ENCODE peak calls at places on chromosome X, in five cellular contexts. C is left lung, G is mammary epithelial cell, T is fibroblast of lung, X is uterus. Y is an unnamed sample.

GRCh38 chrX:44765556-44765955 is 78.3 kb upstream of the DUSP21 start:
- DNase-seq in C (no peak), G (no peak), T (no peak), X (no peak), Y (no peak)

GRCh38 chrX:38236901-38237615 is 16.4 kb upstream of the SRPX start:
- DNase-seq in C (no peak), G (no peak), T (no peak), X (no peak), Y (no peak)

GRCh38 chrX:115232933-115233496 is 881 bp downstream of the LRCH2 start:
- DNase-seq in C (no peak), G (no peak), T (no peak), X (no peak), Y (no peak)

GRCh38 chrX:102976793-102977495 is 39.9 kb downstream of the RAB40AL start:
- DNase-seq in C (no peak), G (peak; percentile 87), T (peak; percentile 0), X (no peak), Y (no peak)

GRCh38 chrX:71282514-71283408 is 674 bp upstream of the NONO start:
- DNase-seq in C (no peak), G (peak; percentile 47), T (no peak), X (no peak), Y (no peak)

GRCh38 chrX:47831788-47832187 is 4.9 kb upstream of the ZNF81 start:
- DNase-seq in C (peak; percentile 39), G (peak; percentile 21), T (peak; percentile 20), X (no peak), Y (peak; percentile 9)

GRCh38 chrX:36868592-36868991 is 139.6 kb upstream of the FAM47C start:
- DNase-seq in C (no peak), G (no peak), T (no peak), X (no peak), Y (no peak)

GRCh38 chrX:100731441-100732281 is at the start of gene SYTL4:
- DNase-seq in C (peak; percentile 33), G (no peak), T (no peak), X (peak; percentile 66), Y (no peak)

GRCh38 chrX:39309018-39309620 is 507.9 kb downstream of the MID1IP1 start:
- DNase-seq in C (no peak), G (peak; percentile 50), T (peak; percentile 0), X (peak; percentile 51), Y (no peak)

GRCh38 chrX:13033193-13033592 is 11.2 kb downstream of the FAM9C start:
- DNase-seq in C (no peak), G (no peak), T (peak; percentile 54), X (no peak), Y (no peak)

GRCh38 chrX:103254171-103254824 is 657 bp downstream of the TCEAL8 start:
- DNase-seq in C (peak; percentile 71), G (peak; percentile 51), T (peak; percentile 34), X (peak; percentile 40), Y (no peak)

GRCh38 chrX:112636951-112637541 is 42.7 kb downstream of the LHFPL1 start:
- DNase-seq in C (no peak), G (no peak), T (peak; percentile 57), X (no peak), Y (no peak)

GRCh38 chrX:100435726-100436125 is 25.7 kb upstream of the PCDH19 start:
- DNase-seq in C (no peak), G (no peak), T (no peak), X (no peak), Y (no peak)

GRCh38 chrX:71533850-71534515 is 1.1 kb downstream of the OGT start:
- DNase-seq in C (peak; percentile 44), G (peak; percentile 52), T (peak; percentile 56), X (peak; percentile 30), Y (no peak)

GRCh38 chrX:5730561-5730960 is 498.1 kb downstream of the NLGN4X start:
- DNase-seq in C (no peak), G (peak; percentile 37), T (no peak), X (no peak), Y (no peak)

GRCh38 chrX:72120798-72121197 is 10.9 kb downstream of the RTL5 start:
- DNase-seq in C (no peak), G (no peak), T (no peak), X (no peak), Y (no peak)

GRCh38 chrX:75038925-75039324 is 113.7 kb upstream of the NEXMIF start:
- DNase-seq in C (no peak), G (peak; percentile 1), T (peak; percentile 8), X (no peak), Y (no peak)

GRCh38 chrX:148134578-148134977 is 153.4 kb downstream of the FMR1NB start:
- DNase-seq in C (no peak), G (no peak), T (no peak), X (no peak), Y (no peak)

GRCh38 chrX:23048806-23049573 is 49.2 kb downstream of the DDX53 start:
- DNase-seq in C (no peak), G (no peak), T (no peak), X (no peak), Y (no peak)

GRCh38 chrX:6021316-6022091 is 207.2 kb downstream of the NLGN4X start:
- DNase-seq in C (no peak), G (peak; percentile 37), T (no peak), X (no peak), Y (peak; percentile 0)

GRCh38 chrX:112631892-112632291 is 47.8 kb downstream of the LHFPL1 start:
- DNase-seq in C (no peak), G (no peak), T (no peak), X (no peak), Y (no peak)

GRCh38 chrX:53476371-53476770 is 42.2 kb upstream of the HSD17B10 start:
- DNase-seq in C (no peak), G (peak; percentile 90), T (no peak), X (no peak), Y (no peak)

GRCh38 chrX:17964871-17965270 is 103.8 kb upstream of the RAI2 start:
- DNase-seq in C (no peak), G (no peak), T (peak; percentile 2), X (no peak), Y (no peak)

GRCh38 chrX:65926095-65927019 is 113.5 kb downstream of the VSIG4 start:
- DNase-seq in C (no peak), G (no peak), T (no peak), X (no peak), Y (no peak)

GRCh38 chrX:16869393-16870094 is 618 bp downstream of the RBBP7 start:
- DNase-seq in C (peak; percentile 34), G (peak; percentile 9), T (no peak), X (no peak), Y (no peak)

GRCh38 chrX:152530967-152531366 is 79.9 kb upstream of the GABRA3 start:
- DNase-seq in C (no peak), G (no peak), T (no peak), X (no peak), Y (no peak)

GRCh38 chrX:11953615-11954014 is 184.7 kb upstream of the FRMPD4 start:
- DNase-seq in C (no peak), G (peak; percentile 85), T (peak; percentile 11), X (no peak), Y (no peak)

DNA sequence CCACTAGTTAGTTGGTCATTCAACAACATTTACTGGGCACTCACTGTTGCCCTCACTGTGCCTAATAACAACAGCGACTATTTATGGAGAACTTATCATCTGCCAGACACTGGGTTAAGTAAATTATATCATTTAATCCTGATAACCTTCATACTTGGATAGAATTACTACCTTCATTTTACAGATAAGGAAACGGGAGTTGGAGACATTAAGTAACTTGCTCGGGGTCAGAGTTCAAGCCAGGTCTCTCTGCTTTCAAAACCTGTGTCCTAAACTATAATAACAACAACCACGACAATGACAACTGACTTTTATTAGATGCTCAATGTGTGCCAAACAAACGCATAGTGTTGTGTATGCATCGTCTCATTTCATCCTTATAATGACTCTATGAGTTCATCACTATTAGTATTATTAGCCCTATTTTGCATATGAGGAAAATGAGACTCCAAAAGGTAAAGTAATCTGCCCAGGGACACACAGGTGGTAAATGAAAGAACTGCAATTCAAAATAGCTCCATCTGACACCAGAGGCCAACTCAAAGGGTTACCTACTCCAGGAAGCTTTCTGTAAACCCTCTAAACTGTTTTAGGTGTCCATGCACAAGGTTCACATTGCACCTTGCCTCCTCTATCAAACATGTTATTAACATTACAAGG is 98.4 kb upstream of the ACSL4 start:
- DNase-seq in C (no peak), G (no peak), T (no peak), X (no peak), Y (no peak)
- H3K27ac ChIP-seq in C (peak overlapping the region; percentile 67), G (no peak overlapping the region), T (no peak overlapping the region), X (no peak overlapping the region), Y (no peak overlapping the region)

GRCh38 chrX:83185887-83186286 is 322.2 kb upstream of the POU3F4 start:
- DNase-seq in C (no peak), G (no peak), T (no peak), X (no peak), Y (no peak)

GRCh38 chrX:83185010-83185409 is 323.1 kb upstream of the POU3F4 start:
- DNase-seq in C (no peak), G (no peak), T (no peak), X (no peak), Y (no peak)

GRCh38 chrX:83186632-83187031 is 321.5 kb upstream of the POU3F4 start:
- DNase-seq in C (no peak), G (no peak), T (no peak), X (no peak), Y (no peak)
- H3K27ac ChIP-seq in C (no peak overlapping the region), G (no peak overlapping the region), T (no peak overlapping the region), X (no peak overlapping the region), Y (no peak overlapping the region)

DNA sequence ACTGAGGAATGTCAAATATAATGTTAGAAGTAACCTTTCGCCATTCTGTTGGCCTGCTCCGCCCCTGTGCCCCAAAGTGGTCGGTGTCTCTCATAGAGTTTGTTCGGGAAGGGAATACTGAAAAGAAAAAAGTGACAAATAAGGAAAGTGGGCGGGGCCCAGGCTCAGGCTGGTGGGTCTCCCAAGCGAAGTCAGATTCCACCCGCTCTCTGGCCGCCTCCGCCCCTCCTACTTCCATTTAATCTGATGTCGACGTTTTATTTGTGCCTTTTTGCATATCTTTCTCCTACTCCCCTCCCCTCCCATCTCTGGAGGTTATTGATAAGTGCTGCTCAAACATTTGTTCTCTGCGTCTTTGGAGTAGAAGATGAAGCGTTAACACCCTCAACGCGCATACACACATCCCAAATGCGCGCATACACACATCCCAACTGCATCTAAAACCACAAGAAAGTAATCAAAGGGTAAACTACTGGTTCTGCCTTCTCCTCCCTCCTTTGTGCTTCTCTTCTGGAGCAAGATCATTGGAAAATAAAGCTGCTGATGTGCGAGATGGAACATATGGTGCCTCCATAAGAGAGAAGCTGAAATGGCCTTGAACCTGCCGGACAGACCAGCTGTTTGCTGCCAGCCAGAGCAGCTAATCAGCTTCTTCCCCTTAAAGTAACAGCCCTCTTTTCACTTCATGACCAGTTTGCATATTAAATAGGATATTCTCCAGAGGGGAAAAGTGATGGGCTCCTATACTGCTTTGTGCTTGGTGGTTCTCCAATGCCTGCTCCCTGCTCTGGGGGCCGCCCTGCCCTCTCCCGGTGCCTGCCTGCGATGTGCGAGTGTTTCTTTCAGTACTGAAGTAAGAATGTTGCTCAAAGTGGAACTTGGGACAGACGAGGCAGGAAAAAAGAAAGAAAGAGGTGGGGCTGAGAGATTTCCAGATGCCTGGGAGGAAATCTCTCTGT is 3.1 kb downstream of the MAMLD1 start:
- DNase-seq in C (no peak), G (peak; percentile 23), T (peak; percentile 70), X (peak; percentile 54), Y (no peak)
- H3K27ac ChIP-seq in C (peak overlapping the region; percentile 68), G (peak overlapping the region; percentile 32), T (peak overlapping the region; percentile 80), X (peak overlapping the region; percentile 91), Y (peak overlapping the region; percentile 84)

GRCh38 chrX:133865761-133866470 is 119.5 kb downstream of the GPC3 start:
- DNase-seq in C (no peak), G (no peak), T (no peak), X (no peak), Y (no peak)

GRCh38 chrX:133868687-133869086 is 116.7 kb downstream of the GPC3 start:
- DNase-seq in C (no peak), G (no peak), T (no peak), X (no peak), Y (no peak)

GRCh38 chrX:133869270-133869669 is 116.1 kb downstream of the GPC3 start:
- DNase-seq in C (no peak), G (no peak), T (no peak), X (no peak), Y (no peak)

GRCh38 chrX:133868250-133868649 is 117.1 kb downstream of the GPC3 start:
- DNase-seq in C (no peak), G (no peak), T (no peak), X (no peak), Y (no peak)
- H3K27ac ChIP-seq in C (no peak overlapping the region), G (no peak overlapping the region), T (no peak overlapping the region), X (no peak overlapping the region), Y (no peak overlapping the region)